ENCODE peak calls at places on chromosomes 2 and 18, in ten cellular contexts. One of them, this sample, is unnamed. For H3K4me1, the result is how much of the 10 kb centered on the place peaks cover.

GRCh38 chr2:215727507-215728503 is 285.5 kb downstream of the MREG start:
- DNase-seq in adrenal gland: no peak
- DNase-seq in ovary: no peak
- DNase-seq in SK-N-SH: no peak
- DNase-seq in Peyer's patch: no peak
- DNase-seq in OCI-LY7: no peak
- DNase-seq in left ventricle myocardium inferior: no peak
- DNase-seq in pancreas: no peak
- DNase-seq in CD8-positive, alpha-beta memory T cell: no peak
- DNase-seq in kidney: no peak
- DNase-seq in this sample: no peak

GRCh38 chr2:144071461-144071860 is 448.5 kb downstream of the ZEB2 start:
- DNase-seq in adrenal gland: no peak
- DNase-seq in ovary: no peak
- DNase-seq in SK-N-SH: no peak
- DNase-seq in Peyer's patch: no peak
- DNase-seq in OCI-LY7: no peak
- DNase-seq in left ventricle myocardium inferior: no peak
- DNase-seq in pancreas: no peak
- DNase-seq in CD8-positive, alpha-beta memory T cell: no peak
- DNase-seq in kidney: no peak
- DNase-seq in this sample: no peak

GRCh38 chr2:106886916-106887758 is 1.2 kb upstream of the ST6GAL2 start:
- DNase-seq in adrenal gland: no peak
- DNase-seq in ovary: no peak
- DNase-seq in SK-N-SH: peak
- DNase-seq in Peyer's patch: no peak
- DNase-seq in OCI-LY7: no peak
- DNase-seq in left ventricle myocardium inferior: peak
- DNase-seq in pancreas: peak
- DNase-seq in CD8-positive, alpha-beta memory T cell: no peak
- DNase-seq in kidney: peak
- DNase-seq in this sample: peak

GRCh38 chr2:233974530-233975071 is 57.4 kb downstream of the TRPM8 start:
- DNase-seq in adrenal gland: peak
- DNase-seq in ovary: no peak
- DNase-seq in SK-N-SH: peak
- DNase-seq in Peyer's patch: no peak
- DNase-seq in OCI-LY7: no peak
- DNase-seq in left ventricle myocardium inferior: no peak
- DNase-seq in pancreas: peak
- DNase-seq in CD8-positive, alpha-beta memory T cell: no peak
- DNase-seq in kidney: peak
- DNase-seq in this sample: peak

GRCh38 chr2:163997466-163997865 is 261.7 kb upstream of the FIGN start:
- DNase-seq in adrenal gland: no peak
- DNase-seq in ovary: no peak
- DNase-seq in SK-N-SH: no peak
- DNase-seq in Peyer's patch: no peak
- DNase-seq in OCI-LY7: no peak
- DNase-seq in left ventricle myocardium inferior: no peak
- DNase-seq in pancreas: no peak
- DNase-seq in CD8-positive, alpha-beta memory T cell: no peak
- DNase-seq in kidney: no peak
- DNase-seq in this sample: peak

GRCh38 chr2:36359006-36359580 is 3.5 kb downstream of the CRIM1 start:
- DNase-seq in adrenal gland: no peak
- DNase-seq in ovary: no peak
- DNase-seq in SK-N-SH: peak
- DNase-seq in Peyer's patch: no peak
- DNase-seq in OCI-LY7: peak
- DNase-seq in left ventricle myocardium inferior: no peak
- DNase-seq in pancreas: no peak
- DNase-seq in CD8-positive, alpha-beta memory T cell: no peak
- DNase-seq in kidney: no peak
- DNase-seq in this sample: no peak

GRCh38 chr2:213022987-213023386 is 128.4 kb downstream of the IKZF2 start:
- DNase-seq in adrenal gland: no peak
- DNase-seq in ovary: no peak
- DNase-seq in SK-N-SH: no peak
- DNase-seq in Peyer's patch: no peak
- DNase-seq in OCI-LY7: peak
- DNase-seq in left ventricle myocardium inferior: no peak
- DNase-seq in pancreas: no peak
- DNase-seq in CD8-positive, alpha-beta memory T cell: no peak
- DNase-seq in kidney: no peak
- DNase-seq in this sample: no peak

GRCh38 chr18:57353940-57354461 is 1.6 kb downstream of the ST8SIA3 start:
- DNase-seq in adrenal gland: peak
- DNase-seq in ovary: no peak
- DNase-seq in SK-N-SH: peak
- DNase-seq in Peyer's patch: no peak
- DNase-seq in OCI-LY7: no peak
- DNase-seq in left ventricle myocardium inferior: peak
- DNase-seq in pancreas: peak
- DNase-seq in CD8-positive, alpha-beta memory T cell: no peak
- DNase-seq in kidney: peak
- DNase-seq in this sample: no peak

GRCh38 chr18:79784965-79785770 is 12.6 kb upstream of the KCNG2 start:
- DNase-seq in adrenal gland: no peak
- DNase-seq in ovary: no peak
- DNase-seq in SK-N-SH: no peak
- DNase-seq in Peyer's patch: no peak
- DNase-seq in OCI-LY7: peak
- DNase-seq in left ventricle myocardium inferior: no peak
- DNase-seq in pancreas: no peak
- DNase-seq in CD8-positive, alpha-beta memory T cell: no peak
- DNase-seq in kidney: peak
- DNase-seq in this sample: peak

GRCh38 chr2:207176245-207176644 is 10.5 kb upstream of the KLF7 start:
- DNase-seq in adrenal gland: no peak
- DNase-seq in ovary: no peak
- DNase-seq in SK-N-SH: no peak
- DNase-seq in Peyer's patch: no peak
- DNase-seq in OCI-LY7: no peak
- DNase-seq in left ventricle myocardium inferior: no peak
- DNase-seq in pancreas: no peak
- DNase-seq in CD8-positive, alpha-beta memory T cell: no peak
- DNase-seq in kidney: no peak
- DNase-seq in this sample: no peak

GRCh38 chr2:42234056-42234455 is 64.9 kb downstream of the EML4 start:
- DNase-seq in adrenal gland: no peak
- DNase-seq in ovary: no peak
- DNase-seq in SK-N-SH: no peak
- DNase-seq in Peyer's patch: no peak
- DNase-seq in OCI-LY7: no peak
- DNase-seq in left ventricle myocardium inferior: no peak
- DNase-seq in pancreas: no peak
- DNase-seq in CD8-positive, alpha-beta memory T cell: no peak
- DNase-seq in kidney: no peak
- DNase-seq in this sample: no peak

GRCh38 chr2:106020821-106021316 is 173.2 kb downstream of the UXS1 start:
- DNase-seq in adrenal gland: no peak
- DNase-seq in ovary: peak
- DNase-seq in SK-N-SH: peak
- DNase-seq in Peyer's patch: no peak
- DNase-seq in OCI-LY7: no peak
- DNase-seq in left ventricle myocardium inferior: peak
- DNase-seq in pancreas: no peak
- DNase-seq in CD8-positive, alpha-beta memory T cell: no peak
- DNase-seq in kidney: peak
- DNase-seq in this sample: peak

GRCh38 chr18:11518788-11519685 is 90.4 kb upstream of the SLC35G4 start:
- DNase-seq in adrenal gland: peak
- DNase-seq in ovary: no peak
- DNase-seq in SK-N-SH: peak
- DNase-seq in Peyer's patch: no peak
- DNase-seq in OCI-LY7: peak
- DNase-seq in left ventricle myocardium inferior: no peak
- DNase-seq in pancreas: peak
- DNase-seq in CD8-positive, alpha-beta memory T cell: no peak
- DNase-seq in kidney: peak
- DNase-seq in this sample: peak

GRCh38 chr18:9931146-9931545 is 17.3 kb downstream of the VAPA start:
- DNase-seq in adrenal gland: no peak
- DNase-seq in ovary: no peak
- DNase-seq in SK-N-SH: no peak
- DNase-seq in Peyer's patch: no peak
- DNase-seq in OCI-LY7: no peak
- DNase-seq in left ventricle myocardium inferior: no peak
- DNase-seq in pancreas: no peak
- DNase-seq in CD8-positive, alpha-beta memory T cell: no peak
- DNase-seq in kidney: no peak
- DNase-seq in this sample: no peak
- H3K4me1 ChIP-seq in adrenal gland: half or more
- H3K4me1 ChIP-seq in ovary: under half
- H3K4me1 ChIP-seq in SK-N-SH: under half
- H3K4me1 ChIP-seq in Peyer's patch: under half
- H3K4me1 ChIP-seq in OCI-LY7: under half
- H3K4me1 ChIP-seq in left ventricle myocardium inferior: half or more
- H3K4me1 ChIP-seq in pancreas: half or more
- H3K4me1 ChIP-seq in CD8-positive, alpha-beta memory T cell: under half
- H3K4me1 ChIP-seq in kidney: under half
- H3K4me1 ChIP-seq in this sample: under half

GRCh38 chr2:37427241-37427640 is 82.8 kb downstream of the QPCT start:
- DNase-seq in adrenal gland: no peak
- DNase-seq in ovary: no peak
- DNase-seq in SK-N-SH: no peak
- DNase-seq in Peyer's patch: no peak
- DNase-seq in OCI-LY7: no peak
- DNase-seq in left ventricle myocardium inferior: no peak
- DNase-seq in pancreas: no peak
- DNase-seq in CD8-positive, alpha-beta memory T cell: no peak
- DNase-seq in kidney: no peak
- DNase-seq in this sample: no peak

GRCh38 chr2:37417321-37417720 is 72.9 kb downstream of the QPCT start:
- DNase-seq in adrenal gland: no peak
- DNase-seq in ovary: no peak
- DNase-seq in SK-N-SH: no peak
- DNase-seq in Peyer's patch: no peak
- DNase-seq in OCI-LY7: no peak
- DNase-seq in left ventricle myocardium inferior: no peak
- DNase-seq in pancreas: no peak
- DNase-seq in CD8-positive, alpha-beta memory T cell: no peak
- DNase-seq in kidney: no peak
- DNase-seq in this sample: peak

GRCh38 chr2:37425408-37425807 is 81.0 kb downstream of the QPCT start:
- DNase-seq in adrenal gland: no peak
- DNase-seq in ovary: no peak
- DNase-seq in SK-N-SH: no peak
- DNase-seq in Peyer's patch: no peak
- DNase-seq in OCI-LY7: no peak
- DNase-seq in left ventricle myocardium inferior: no peak
- DNase-seq in pancreas: no peak
- DNase-seq in CD8-positive, alpha-beta memory T cell: no peak
- DNase-seq in kidney: no peak
- DNase-seq in this sample: no peak

GRCh38 chr2:37418956-37419355 is 74.5 kb downstream of the QPCT start:
- DNase-seq in adrenal gland: no peak
- DNase-seq in ovary: no peak
- DNase-seq in SK-N-SH: no peak
- DNase-seq in Peyer's patch: no peak
- DNase-seq in OCI-LY7: no peak
- DNase-seq in left ventricle myocardium inferior: no peak
- DNase-seq in pancreas: no peak
- DNase-seq in CD8-positive, alpha-beta memory T cell: no peak
- DNase-seq in kidney: no peak
- DNase-seq in this sample: no peak

GRCh38 chr2:37421686-37422085 is 77.3 kb downstream of the QPCT start:
- DNase-seq in adrenal gland: no peak
- DNase-seq in ovary: no peak
- DNase-seq in SK-N-SH: no peak
- DNase-seq in Peyer's patch: no peak
- DNase-seq in OCI-LY7: no peak
- DNase-seq in left ventricle myocardium inferior: no peak
- DNase-seq in pancreas: no peak
- DNase-seq in CD8-positive, alpha-beta memory T cell: no peak
- DNase-seq in kidney: no peak
- DNase-seq in this sample: no peak
- H3K4me1 ChIP-seq in adrenal gland: under half
- H3K4me1 ChIP-seq in ovary: under half
- H3K4me1 ChIP-seq in SK-N-SH: under half
- H3K4me1 ChIP-seq in Peyer's patch: under half
- H3K4me1 ChIP-seq in OCI-LY7: under half
- H3K4me1 ChIP-seq in left ventricle myocardium inferior: under half
- H3K4me1 ChIP-seq in pancreas: under half
- H3K4me1 ChIP-seq in CD8-positive, alpha-beta memory T cell: under half
- H3K4me1 ChIP-seq in kidney: under half
- H3K4me1 ChIP-seq in this sample: under half

GRCh38 chr18:23575309-23575651 is 11.0 kb downstream of the NPC1 start:
- DNase-seq in adrenal gland: no peak
- DNase-seq in ovary: no peak
- DNase-seq in SK-N-SH: no peak
- DNase-seq in Peyer's patch: no peak
- DNase-seq in OCI-LY7: no peak
- DNase-seq in left ventricle myocardium inferior: no peak
- DNase-seq in pancreas: no peak
- DNase-seq in CD8-positive, alpha-beta memory T cell: no peak
- DNase-seq in kidney: no peak
- DNase-seq in this sample: no peak
- H3K4me1 ChIP-seq in adrenal gland: half or more
- H3K4me1 ChIP-seq in ovary: under half
- H3K4me1 ChIP-seq in SK-N-SH: under half
- H3K4me1 ChIP-seq in Peyer's patch: under half
- H3K4me1 ChIP-seq in OCI-LY7: under half
- H3K4me1 ChIP-seq in left ventricle myocardium inferior: half or more
- H3K4me1 ChIP-seq in pancreas: under half
- H3K4me1 ChIP-seq in CD8-positive, alpha-beta memory T cell: half or more
- H3K4me1 ChIP-seq in kidney: under half
- H3K4me1 ChIP-seq in this sample: under half

GRCh38 chr2:88843061-88843460 is 151.6 kb downstream of the RPIA start:
- DNase-seq in adrenal gland: no peak
- DNase-seq in ovary: no peak
- DNase-seq in SK-N-SH: no peak
- DNase-seq in Peyer's patch: no peak
- DNase-seq in OCI-LY7: peak
- DNase-seq in left ventricle myocardium inferior: no peak
- DNase-seq in pancreas: no peak
- DNase-seq in CD8-positive, alpha-beta memory T cell: no peak
- DNase-seq in kidney: no peak
- DNase-seq in this sample: no peak

GRCh38 chr2:88844960-88845359 is 153.5 kb downstream of the RPIA start:
- DNase-seq in adrenal gland: no peak
- DNase-seq in ovary: no peak
- DNase-seq in SK-N-SH: no peak
- DNase-seq in Peyer's patch: no peak
- DNase-seq in OCI-LY7: no peak
- DNase-seq in left ventricle myocardium inferior: no peak
- DNase-seq in pancreas: no peak
- DNase-seq in CD8-positive, alpha-beta memory T cell: no peak
- DNase-seq in kidney: no peak
- DNase-seq in this sample: no peak

GRCh38 chr2:88841224-88841929 is 149.9 kb downstream of the RPIA start:
- DNase-seq in adrenal gland: no peak
- DNase-seq in ovary: no peak
- DNase-seq in SK-N-SH: no peak
- DNase-seq in Peyer's patch: no peak
- DNase-seq in OCI-LY7: peak
- DNase-seq in left ventricle myocardium inferior: no peak
- DNase-seq in pancreas: no peak
- DNase-seq in CD8-positive, alpha-beta memory T cell: no peak
- DNase-seq in kidney: no peak
- DNase-seq in this sample: no peak

GRCh38 chr2:88842656-88843055 is 151.2 kb downstream of the RPIA start:
- DNase-seq in adrenal gland: no peak
- DNase-seq in ovary: no peak
- DNase-seq in SK-N-SH: no peak
- DNase-seq in Peyer's patch: no peak
- DNase-seq in OCI-LY7: peak
- DNase-seq in left ventricle myocardium inferior: no peak
- DNase-seq in pancreas: no peak
- DNase-seq in CD8-positive, alpha-beta memory T cell: no peak
- DNase-seq in kidney: no peak
- DNase-seq in this sample: no peak

GRCh38 chr2:88843651-88844050 is 152.2 kb downstream of the RPIA start:
- DNase-seq in adrenal gland: no peak
- DNase-seq in ovary: no peak
- DNase-seq in SK-N-SH: no peak
- DNase-seq in Peyer's patch: no peak
- DNase-seq in OCI-LY7: peak
- DNase-seq in left ventricle myocardium inferior: no peak
- DNase-seq in pancreas: no peak
- DNase-seq in CD8-positive, alpha-beta memory T cell: no peak
- DNase-seq in kidney: no peak
- DNase-seq in this sample: no peak
- H3K4me1 ChIP-seq in adrenal gland: under half
- H3K4me1 ChIP-seq in ovary: under half
- H3K4me1 ChIP-seq in SK-N-SH: under half
- H3K4me1 ChIP-seq in Peyer's patch: under half
- H3K4me1 ChIP-seq in OCI-LY7: half or more
- H3K4me1 ChIP-seq in left ventricle myocardium inferior: under half
- H3K4me1 ChIP-seq in pancreas: under half
- H3K4me1 ChIP-seq in CD8-positive, alpha-beta memory T cell: under half
- H3K4me1 ChIP-seq in kidney: under half
- H3K4me1 ChIP-seq in this sample: under half

This sample was measured in SJCRH30.